ENCODE peak calls at places on chromosomes 13 and 19, in four cellular contexts. M is central memory CD4-positive, alpha-beta T cell; S is T1000; O is EL. F is an unnamed sample.

GRCh38 chr19:1854542-1855039 is 6.3 kb upstream of the REXO1 start:
- DNase-seq in O (no peak), S (no peak), M (no peak), F (no peak)

GRCh38 chr13:94154362-94154761 is 325.1 kb downstream of the DCT start:
- DNase-seq in O (peak; percentile 51), M (no peak), S (no peak), F (no peak)

GRCh38 chr13:64371045-64371444 is 2859.1 kb downstream of the PCDH9 start:
- DNase-seq in O (peak; percentile 55), M (no peak), S (no peak), F (no peak)

GRCh38 chr19:48858984-48859710 is 9.3 kb downstream of the PLEKHA4 start:
- DNase-seq in O (no peak), S (no peak), M (peak; percentile 66), F (no peak)

GRCh38 chr19:51552996-51553725 is 17.9 kb upstream of the ZNF175 start:
- DNase-seq in S (peak; percentile 51), O (peak; percentile 58), M (no peak), F (peak; percentile 31)

GRCh38 chr19:1453525-1454371 is 3.8 kb downstream of the APC2 start:
- DNase-seq in M (no peak), O (peak; percentile 60), S (peak; percentile 61), F (peak; percentile 13)

GRCh38 chr13:75365724-75366173 is 116.2 kb downstream of the TBC1D4 start:
- DNase-seq in M (no peak), S (no peak), O (peak; percentile 89), F (peak; percentile 96)

GRCh38 chr19:18503337-18503970 is 18.4 kb downstream of the ELL start:
- DNase-seq in O (no peak), M (no peak), S (no peak), F (no peak)

GRCh38 chr19:4069331-4069959 is 2.7 kb upstream of the ZBTB7A start:
- DNase-seq in O (no peak), S (no peak), M (peak; percentile 35), F (no peak)

GRCh38 chr13:41568990-41569387 is 111.6 kb downstream of the RGCC start:
- DNase-seq in M (no peak), O (peak; percentile 29), S (no peak), F (no peak)

GRCh38 chr19:1754651-1755466 is 1.6 kb downstream of the ONECUT3 start:
- DNase-seq in S (no peak), M (no peak), O (no peak), F (no peak)

GRCh38 chr13:28620011-28620830 is 38.7 kb upstream of the POMP start:
- DNase-seq in S (no peak), O (no peak), M (no peak), F (no peak)

GRCh38 chr19:42032428-42032827 is 37.6 kb downstream of the GRIK5 start:
- DNase-seq in O (no peak), M (no peak), S (no peak), F (no peak)

GRCh38 chr19:39237200-39238184 is 7.3 kb downstream of the IFNL3 start:
- DNase-seq in O (peak; percentile 6), M (peak; percentile 9), S (no peak), F (no peak)

GRCh38 chr13:101144808-101145419 is 271.4 kb downstream of the NALCN start:
- DNase-seq in M (peak; percentile 32), O (peak; percentile 55), S (no peak), F (no peak)

GRCh38 chr19:31586282-31586681 is 237.0 kb upstream of the TSHZ3 start:
- DNase-seq in S (no peak), M (no peak), O (no peak), F (no peak)

GRCh38 chr19:33238750-33239149 is 13.1 kb upstream of the SLC7A10 start:
- DNase-seq in M (no peak), O (no peak), S (no peak), F (no peak)

F was measured in SJSA1.